ENCODE peak calls at places on chromosomes 11 and 22, in ten cellular contexts. E, A, F, U, T, D, R, H, O and M are unnamed samples.

GRCh38 chr11:44727373-44728084 is 767 bp downstream of the TSPAN18 start:
- DNase-seq in H (peak), D (peak), O (peak), E (peak), U (peak), T (peak), F (peak), A (peak), R (peak), M (peak)

GRCh38 chr11:44408141-44408540 is 98.2 kb upstream of the ALX4 start:
- DNase-seq in H (no peak), U (no peak), F (no peak), E (no peak), R (no peak), O (no peak), A (no peak), D (no peak), T (no peak), M (no peak)

GRCh38 chr22:31612891-31613285 is 49.1 kb downstream of the PISD start:
- DNase-seq in A (no peak), E (no peak), U (no peak), D (no peak), T (no peak), H (peak), F (no peak), R (no peak), O (no peak), M (no peak)

GRCh38 chr22:19396934-19397728 is 34.4 kb downstream of the HIRA start:
- DNase-seq in H (no peak), R (no peak), D (no peak), O (no peak), F (no peak), A (no peak), E (no peak), T (no peak), U (no peak), M (no peak)

GRCh38 chr11:73376803-73377629 is 817 bp downstream of the RELT start:
- DNase-seq in R (peak), U (peak), F (peak), H (peak), D (peak), E (peak), A (peak), O (peak), T (peak), M (peak)

GRCh38 chr11:119625206-119625988 is 103.6 kb downstream of the NECTIN1 start:
- DNase-seq in H (peak), A (no peak), R (no peak), U (no peak), E (no peak), O (no peak), T (no peak), F (no peak), D (no peak), M (no peak)

GRCh38 chr22:37848587-37849088 is 581 bp upstream of the EIF3L start:
- DNase-seq in H (no peak), T (no peak), O (no peak), U (no peak), R (peak), D (no peak), F (no peak), A (peak), E (no peak), M (no peak)

GRCh38 chr11:26778000-26778757 is 56.3 kb upstream of the SLC5A12 start:
- DNase-seq in H (no peak), O (no peak), E (no peak), A (no peak), R (no peak), F (no peak), T (no peak), D (no peak), U (no peak), M (no peak)

GRCh38 chr22:48754611-48755331 is 1072.9 kb downstream of the BRD1 start:
- DNase-seq in D (no peak), U (no peak), T (no peak), H (peak), R (no peak), E (no peak), F (no peak), O (no peak), A (no peak), M (no peak)

GRCh38 chr22:33083212-33083611 is 25.0 kb upstream of the SYN3 start:
- DNase-seq in O (no peak), A (no peak), H (no peak), R (no peak), D (no peak), U (no peak), E (no peak), T (no peak), F (peak), M (no peak)

GRCh38 chr11:32884770-32885384 is 7.7 kb upstream of the QSER1 start:
- DNase-seq in A (no peak), E (no peak), O (no peak), R (no peak), D (no peak), U (no peak), T (no peak), F (peak), H (no peak), M (no peak)

GRCh38 chr22:47033648-47034000 is 271.2 kb downstream of the TBC1D22A start:
- DNase-seq in D (no peak), U (no peak), F (no peak), E (no peak), A (no peak), R (no peak), H (peak), O (no peak), T (no peak), M (peak)